ENCODE peak calls at places on chromosomes 13 and 19, in five cellular contexts. One of them, this sample, is unnamed.

GRCh38 chr19:7549749-7550148 is 14.2 kb downstream of the PNPLA6 start:
- DNase-seq in GM03348: no peak
- DNase-seq in CD8-positive, alpha-beta T cell: no peak
- DNase-seq in stimulated activated CD4-positive, alpha-beta T cell treated with anti-CD3 and anti-CD28 coated beads, Interleukin-12 subunit alpha, Interleukin-12 subunit beta, amount 100 ng/mL, for 4 hours: no peak
- DNase-seq in fibroblast of the conjunctiva: no peak
- DNase-seq in this sample: no peak

GRCh38 chr13:39159393-39159792 is 121.1 kb downstream of the NHLRC3 start:
- DNase-seq in stimulated activated CD4-positive, alpha-beta T cell treated with anti-CD3 and anti-CD28 coated beads, Interleukin-12 subunit alpha, Interleukin-12 subunit beta, amount 100 ng/mL, for 4 hours: no peak
- DNase-seq in CD8-positive, alpha-beta T cell: no peak
- DNase-seq in fibroblast of the conjunctiva: no peak
- DNase-seq in GM03348: no peak
- DNase-seq in this sample: peak

GRCh38 chr19:15287496-15287895 is 44.8 kb downstream of the BRD4 start:
- DNase-seq in CD8-positive, alpha-beta T cell: no peak
- DNase-seq in stimulated activated CD4-positive, alpha-beta T cell treated with anti-CD3 and anti-CD28 coated beads, Interleukin-12 subunit alpha, Interleukin-12 subunit beta, amount 100 ng/mL, for 4 hours: no peak
- DNase-seq in fibroblast of the conjunctiva: no peak
- DNase-seq in GM03348: no peak
- DNase-seq in this sample: peak

GRCh38 chr19:49058592-49058991 is 1.0 kb upstream of the CGB7 start:
- DNase-seq in stimulated activated CD4-positive, alpha-beta T cell treated with anti-CD3 and anti-CD28 coated beads, Interleukin-12 subunit alpha, Interleukin-12 subunit beta, amount 100 ng/mL, for 4 hours: no peak
- DNase-seq in CD8-positive, alpha-beta T cell: no peak
- DNase-seq in GM03348: peak
- DNase-seq in fibroblast of the conjunctiva: no peak
- DNase-seq in this sample: no peak

GRCh38 chr13:79393564-79394249 is 12.3 kb downstream of the RBM26 start:
- DNase-seq in GM03348: no peak
- DNase-seq in fibroblast of the conjunctiva: no peak
- DNase-seq in stimulated activated CD4-positive, alpha-beta T cell treated with anti-CD3 and anti-CD28 coated beads, Interleukin-12 subunit alpha, Interleukin-12 subunit beta, amount 100 ng/mL, for 4 hours: no peak
- DNase-seq in CD8-positive, alpha-beta T cell: peak
- DNase-seq in this sample: peak

GRCh38 chr19:2422951-2423880 is 4.2 kb downstream of the TIMM13 start:
- DNase-seq in CD8-positive, alpha-beta T cell: no peak
- DNase-seq in stimulated activated CD4-positive, alpha-beta T cell treated with anti-CD3 and anti-CD28 coated beads, Interleukin-12 subunit alpha, Interleukin-12 subunit beta, amount 100 ng/mL, for 4 hours: no peak
- DNase-seq in fibroblast of the conjunctiva: no peak
- DNase-seq in GM03348: no peak
- DNase-seq in this sample: no peak

GRCh38 chr13:59425211-59425721 is 738.5 kb downstream of the DIAPH3 start:
- DNase-seq in GM03348: no peak
- DNase-seq in fibroblast of the conjunctiva: peak
- DNase-seq in stimulated activated CD4-positive, alpha-beta T cell treated with anti-CD3 and anti-CD28 coated beads, Interleukin-12 subunit alpha, Interleukin-12 subunit beta, amount 100 ng/mL, for 4 hours: no peak
- DNase-seq in CD8-positive, alpha-beta T cell: no peak
- DNase-seq in this sample: no peak

GRCh38 chr13:80336335-80336734 is 4.6 kb downstream of the SPRY2 start:
- DNase-seq in CD8-positive, alpha-beta T cell: no peak
- DNase-seq in GM03348: no peak
- DNase-seq in stimulated activated CD4-positive, alpha-beta T cell treated with anti-CD3 and anti-CD28 coated beads, Interleukin-12 subunit alpha, Interleukin-12 subunit beta, amount 100 ng/mL, for 4 hours: no peak
- DNase-seq in fibroblast of the conjunctiva: no peak
- DNase-seq in this sample: no peak

GRCh38 chr13:28320884-28321574 is 173.9 kb downstream of the FLT1 start:
- DNase-seq in GM03348: no peak
- DNase-seq in CD8-positive, alpha-beta T cell: no peak
- DNase-seq in stimulated activated CD4-positive, alpha-beta T cell treated with anti-CD3 and anti-CD28 coated beads, Interleukin-12 subunit alpha, Interleukin-12 subunit beta, amount 100 ng/mL, for 4 hours: no peak
- DNase-seq in fibroblast of the conjunctiva: no peak
- DNase-seq in this sample: no peak

GRCh38 chr13:95906999-95907398 is 146.2 kb downstream of the UGGT2 start:
- DNase-seq in CD8-positive, alpha-beta T cell: no peak
- DNase-seq in GM03348: no peak
- DNase-seq in fibroblast of the conjunctiva: no peak
- DNase-seq in stimulated activated CD4-positive, alpha-beta T cell treated with anti-CD3 and anti-CD28 coated beads, Interleukin-12 subunit alpha, Interleukin-12 subunit beta, amount 100 ng/mL, for 4 hours: no peak
- DNase-seq in this sample: no peak

GRCh38 chr19:8085606-8086464 is 33.3 kb downstream of the CCL25 start:
- DNase-seq in CD8-positive, alpha-beta T cell: no peak
- DNase-seq in GM03348: no peak
- DNase-seq in fibroblast of the conjunctiva: no peak
- DNase-seq in stimulated activated CD4-positive, alpha-beta T cell treated with anti-CD3 and anti-CD28 coated beads, Interleukin-12 subunit alpha, Interleukin-12 subunit beta, amount 100 ng/mL, for 4 hours: no peak
- DNase-seq in this sample: no peak

This sample was measured in T-helper 2 cell.